ENCODE peak calls at places on chromosomes 7 and 10, in nine cellular contexts. B is occipital lobe, G is COR-L47, T is NCI-H1105, Q is T1000, D is suprapubic skin, K is cardiac septum, N is stomach, S is GM19239. F is an unnamed sample.

GRCh38 chr10:133326745-133327650 is 9.7 kb downstream of the CALY start:
- DNase-seq in N (no peak), Q (no peak), S (no peak), K (no peak), B (no peak), T (no peak), D (no peak), G (no peak), F (no peak)

GRCh38 chr7:134643131-134643530 is 3.5 kb upstream of the BPGM start:
- DNase-seq in S (no peak), D (no peak), K (no peak), G (no peak), Q (no peak), T (no peak), N (peak), B (no peak), F (no peak)

GRCh38 chr10:111990734-111991133 is 192.8 kb downstream of the GPAM start:
- DNase-seq in S (no peak), N (no peak), Q (no peak), T (no peak), K (no peak), B (no peak), D (no peak), G (no peak), F (no peak)

GRCh38 chr7:74027683-74028320 is at the start of gene ELN:
- DNase-seq in G (no peak), Q (no peak), S (no peak), K (peak), D (peak), T (no peak), B (peak), N (peak), F (no peak)

GRCh38 chr7:3066506-3066905 is 22.8 kb upstream of the CARD11 start:
- DNase-seq in D (no peak), N (no peak), S (no peak), T (no peak), K (no peak), Q (no peak), B (no peak), G (no peak), F (no peak)

GRCh38 chr10:32367793-32368453 is 21.0 kb upstream of the EPC1 start:
- DNase-seq in Q (no peak), T (no peak), G (peak), N (peak), K (peak), S (peak), B (peak), D (no peak), F (peak)

GRCh38 chr10:93751832-93752231 is 5.9 kb upstream of the LGI1 start:
- DNase-seq in T (no peak), Q (no peak), B (no peak), N (no peak), G (no peak), S (no peak), D (no peak), K (no peak), F (no peak)

GRCh38 chr7:45073843-45074737 is 14.7 kb downstream of the NACAD start:
- DNase-seq in N (no peak), Q (no peak), S (no peak), D (peak), G (no peak), T (peak), K (no peak), B (no peak), F (no peak)

GRCh38 chr7:140525741-140526140 is 46.4 kb upstream of the MKRN1 start:
- DNase-seq in Q (no peak), D (no peak), N (no peak), S (no peak), K (no peak), B (no peak), G (no peak), T (no peak), F (no peak)

GRCh38 chr7:47946581-47947354 is 1.5 kb downstream of the PKD1L1 start:
- DNase-seq in B (no peak), N (no peak), G (no peak), T (no peak), D (no peak), Q (no peak), S (no peak), K (no peak), F (no peak)

GRCh38 chr10:88092975-88093374 is 229.6 kb downstream of the PTEN start:
- DNase-seq in T (peak), D (no peak), Q (no peak), K (no peak), G (peak), N (peak), B (no peak), S (no peak), F (no peak)

GRCh38 chr10:88230251-88230650 is 352.9 kb downstream of the RNLS start:
- DNase-seq in B (no peak), Q (no peak), G (no peak), T (no peak), N (no peak), K (no peak), S (no peak), D (no peak), F (no peak)

GRCh38 chr10:31320179-31320597 is 1.2 kb downstream of the ZEB1 start:
- DNase-seq in S (peak), G (no peak), K (peak), T (no peak), N (peak), Q (no peak), D (peak), B (no peak), F (no peak)

GRCh38 chr10:80459047-80459865 is 5.1 kb downstream of the TSPAN14 start:
- DNase-seq in B (no peak), D (peak), Q (peak), N (peak), T (no peak), G (no peak), S (peak), K (peak), F (no peak)

GRCh38 chr7:40874756-40875155 is 740.0 kb downstream of the SUGCT start:
- DNase-seq in D (no peak), N (no peak), S (no peak), G (no peak), T (no peak), K (no peak), B (no peak), Q (no peak), F (no peak)

GRCh38 chr7:100157334-100158228 is 942 bp downstream of the TRAPPC14 start:
- DNase-seq in K (no peak), N (no peak), B (no peak), D (no peak), T (no peak), Q (no peak), G (no peak), S (no peak), F (no peak)

GRCh38 chr7:103598326-103598905 is 152.4 kb upstream of the SLC26A5 start:
- DNase-seq in K (no peak), B (no peak), T (no peak), Q (no peak), G (no peak), S (no peak), N (no peak), D (no peak), F (peak)

GRCh38 chr7:149607683-149608082 is 110.1 kb upstream of the ZNF746 start:
- DNase-seq in K (no peak), S (no peak), D (no peak), B (no peak), Q (no peak), N (no peak), T (no peak), G (no peak), F (no peak)

GRCh38 chr10:99548041-99548530 is 15.3 kb downstream of the NKX2-3 start:
- DNase-seq in K (no peak), D (no peak), T (no peak), G (no peak), Q (no peak), N (no peak), S (no peak), B (no peak), F (no peak)

GRCh38 chr7:45656431-45656830 is 82.3 kb downstream of the ADCY1 start:
- DNase-seq in S (no peak), D (peak), G (no peak), T (no peak), B (no peak), Q (no peak), N (peak), K (peak), F (no peak)